ENCODE peak calls at places on chromosomes 2 and 18, in seven cellular contexts. L, Y, S, U, X, W and Q are unnamed samples.

GRCh38 chr18:48933578-48934399 is 17.0 kb downstream of the SMAD7 start:
- ATAC-seq in L (no peak), Y (no peak), S (no peak), U (peak), X (no peak), W (no peak), Q (no peak)

GRCh38 chr18:13448028-13448795 is 229.7 kb downstream of the LDLRAD4 start:
- ATAC-seq in L (no peak), Y (no peak), S (no peak), U (no peak), X (no peak), W (no peak), Q (no peak)

GRCh38 chr18:8870528-8870927 is 165.2 kb downstream of the MTCL1 start:
- ATAC-seq in L (no peak), Y (no peak), S (no peak), U (no peak), X (no peak), W (no peak), Q (no peak)

GRCh38 chr2:38654495-38655381 is 11.2 kb upstream of the GALM start:
- ATAC-seq in L (no peak), Y (no peak), S (no peak), U (no peak), X (no peak), W (no peak), Q (peak)

GRCh38 chr2:137865954-137866540 is 98.2 kb upstream of the HNMT start:
- ATAC-seq in L (no peak), Y (peak), S (no peak), U (peak), X (no peak), W (no peak), Q (no peak)

GRCh38 chr2:39679805-39680204 is 14.1 kb downstream of the TMEM178A start:
- ATAC-seq in L (no peak), Y (no peak), S (no peak), U (no peak), X (no peak), W (no peak), Q (no peak)

GRCh38 chr2:240457223-240458043 is 22.0 kb downstream of the GPC1 start:
- ATAC-seq in L (no peak), Y (peak), S (no peak), U (no peak), X (no peak), W (no peak), Q (no peak)

GRCh38 chr2:54224997-54225396 is 31.0 kb downstream of the TSPYL6 start:
- ATAC-seq in L (no peak), Y (no peak), S (no peak), U (no peak), X (no peak), W (peak), Q (no peak)

GRCh38 chr2:235813398-235813797 is 319.6 kb downstream of the AGAP1 start:
- ATAC-seq in L (no peak), Y (no peak), S (no peak), U (no peak), X (no peak), W (no peak), Q (no peak)

GRCh38 chr2:238286095-238286494 is 2.3 kb downstream of the PER2 start:
- ATAC-seq in L (no peak), Y (no peak), S (no peak), U (no peak), X (no peak), W (no peak), Q (no peak)

GRCh38 chr2:217851191-217852020 is 151.4 kb downstream of the TNS1 start:
- ATAC-seq in L (no peak), Y (peak), S (no peak), U (no peak), X (no peak), W (peak), Q (peak)

GRCh38 chr2:168920504-168921157 is 19.5 kb downstream of the G6PC2 start:
- ATAC-seq in L (no peak), Y (no peak), S (no peak), U (peak), X (no peak), W (no peak), Q (no peak)

GRCh38 chr18:49618741-49619392 is 57.0 kb downstream of the LIPG start:
- ATAC-seq in L (no peak), Y (no peak), S (no peak), U (no peak), X (no peak), W (peak), Q (no peak)

GRCh38 chr2:135965756-135966155 is 19.7 kb downstream of the DARS1 start:
- ATAC-seq in L (no peak), Y (no peak), S (no peak), U (no peak), X (no peak), W (no peak), Q (no peak)

GRCh38 chr2:110806053-110806452 is 73.7 kb downstream of the ACOXL start:
- ATAC-seq in L (no peak), Y (no peak), S (no peak), U (no peak), X (no peak), W (no peak), Q (no peak)

GRCh38 chr2:205822578-205822977 is 140.3 kb downstream of the NRP2 start:
- ATAC-seq in L (no peak), Y (no peak), S (no peak), U (no peak), X (no peak), W (no peak), Q (no peak)

GRCh38 chr2:202158796-202159195 is 79.6 kb downstream of the SUMO1 start:
- ATAC-seq in L (no peak), Y (no peak), S (no peak), U (peak), X (no peak), W (no peak), Q (no peak)

GRCh38 chr2:70010222-70011111 is 49.0 kb upstream of the ASPRV1 start:
- ATAC-seq in L (no peak), Y (peak), S (no peak), U (no peak), X (no peak), W (peak), Q (peak)

GRCh38 chr2:142286618-142287017 is 155.8 kb upstream of the LRP1B start:
- ATAC-seq in L (no peak), Y (no peak), S (no peak), U (no peak), X (no peak), W (no peak), Q (no peak)

GRCh38 chr2:191155608-191156071 is 4.8 kb upstream of the STAT4 start:
- ATAC-seq in L (peak), Y (peak), S (peak), U (peak), X (peak), W (peak), Q (no peak)

GRCh38 chr2:71777946-71778345 is 324.6 kb downstream of the DYSF start:
- ATAC-seq in L (no peak), Y (no peak), S (no peak), U (no peak), X (no peak), W (peak), Q (no peak)

GRCh38 chr2:96733931-96734330 is 5.9 kb downstream of the LMAN2L start:
- ATAC-seq in L (no peak), Y (no peak), S (no peak), U (no peak), X (no peak), W (no peak), Q (no peak)

GRCh38 chr2:195047955-195048354 is 609.1 kb upstream of the SLC39A10 start:
- ATAC-seq in L (no peak), Y (no peak), S (no peak), U (no peak), X (no peak), W (no peak), Q (no peak)

GRCh38 chr2:149587950-149588487 is 444 bp upstream of the MMADHC start:
- ATAC-seq in L (no peak), Y (no peak), S (no peak), U (peak), X (no peak), W (no peak), Q (peak)

GRCh38 chr2:56523815-56524214 is 340.0 kb downstream of the CCDC85A start:
- ATAC-seq in L (no peak), Y (no peak), S (no peak), U (no peak), X (no peak), W (no peak), Q (no peak)

GRCh38 chr2:66828876-66829275 is 394.0 kb downstream of the MEIS1 start:
- ATAC-seq in L (no peak), Y (no peak), S (no peak), U (no peak), X (no peak), W (no peak), Q (no peak)

GRCh38 chr18:47953471-47953931 is 23.0 kb upstream of the SMAD2 start:
- ATAC-seq in L (peak), Y (peak), S (peak), U (peak), X (peak), W (peak), Q (peak)

GRCh38 chr18:34153711-34154110 is 71.0 kb downstream of the NOL4 start:
- ATAC-seq in L (no peak), Y (peak), S (no peak), U (peak), X (no peak), W (no peak), Q (no peak)

GRCh38 chr2:164896634-164897033 is 55.0 kb upstream of the COBLL1 start:
- ATAC-seq in L (peak), Y (peak), S (peak), U (no peak), X (no peak), W (no peak), Q (no peak)

GRCh38 chr2:114160263-114161001 is 270.5 kb downstream of the ACTR3 start:
- ATAC-seq in L (no peak), Y (no peak), S (no peak), U (no peak), X (no peak), W (no peak), Q (no peak)

GRCh38 chr2:15337996-15338666 is 223.0 kb downstream of the NBAS start:
- ATAC-seq in L (no peak), Y (peak), S (no peak), U (no peak), X (no peak), W (no peak), Q (no peak)

GRCh38 chr2:102141011-102141914 is 1.3 kb upstream of the IL1R1 start:
- ATAC-seq in L (no peak), Y (no peak), S (no peak), U (no peak), X (no peak), W (peak), Q (no peak)